ENCODE peak calls at places on chromosome 4, in ten cellular contexts. G is GM23338, L is Peyer's patch, T is dorsolateral prefrontal cortex, A is mesothelial cell of epicardium, V is lung, M is HL-60, B is IMR-90, F is upper lobe of right lung, D is PC-9. E is an unnamed sample.

GRCh38 chr4:17236686-17237085 is 275.2 kb downstream of the QDPR start:
- DNase-seq in G (no peak), L (no peak), T (no peak), A (no peak), V (no peak), M (no peak), B (peak), F (no peak), D (no peak), E (no peak)

GRCh38 chr4:2932561-2932950 is 30.6 kb downstream of the NOP14 start:
- DNase-seq in G (no peak), L (no peak), T (no peak), A (no peak), V (no peak), M (peak), B (no peak), F (peak), D (no peak), E (no peak)

GRCh38 chr4:108345862-108346530 is 177.3 kb upstream of the LEF1 start:
- DNase-seq in G (no peak), L (no peak), T (no peak), A (no peak), V (no peak), M (no peak), B (peak), F (no peak), D (no peak), E (no peak)

GRCh38 chr4:100707786-100708185 is 190.0 kb upstream of the EMCN start:
- DNase-seq in G (no peak), L (no peak), T (no peak), A (no peak), V (no peak), M (no peak), B (no peak), F (no peak), D (no peak), E (no peak)

GRCh38 chr4:112418092-112418491 is 97.9 kb downstream of the NEUROG2 start:
- DNase-seq in G (peak), L (no peak), T (no peak), A (no peak), V (no peak), M (no peak), B (no peak), F (no peak), D (no peak), E (no peak)

GRCh38 chr4:71229477-71230257 is 109.2 kb upstream of the SLC4A4 start:
- DNase-seq in G (peak), L (no peak), T (peak), A (peak), V (no peak), M (no peak), B (peak), F (no peak), D (no peak), E (no peak)

GRCh38 chr4:157572291-157572690 is 351.8 kb downstream of the GRIA2 start:
- DNase-seq in G (no peak), L (no peak), T (no peak), A (no peak), V (no peak), M (no peak), B (no peak), F (no peak), D (no peak), E (no peak)

GRCh38 chr4:29467044-29467717 is 1253.0 kb upstream of the PCDH7 start:
- DNase-seq in G (no peak), L (no peak), T (no peak), A (no peak), V (no peak), M (no peak), B (peak), F (no peak), D (no peak), E (no peak)

GRCh38 chr4:1195109-1195671 is 22.8 kb upstream of the SPON2 start:
- DNase-seq in G (no peak), L (peak), T (no peak), A (peak), V (no peak), M (no peak), B (no peak), F (peak), D (no peak), E (peak)

GRCh38 chr4:30116401-30116800 is 603.8 kb upstream of the PCDH7 start:
- DNase-seq in G (no peak), L (no peak), T (no peak), A (no peak), V (no peak), M (no peak), B (no peak), F (no peak), D (no peak), E (no peak)

GRCh38 chr4:102328045-102328444 is 17.2 kb downstream of the SLC39A8 start:
- DNase-seq in G (no peak), L (no peak), T (no peak), A (no peak), V (no peak), M (no peak), B (no peak), F (no peak), D (no peak), E (no peak)

GRCh38 chr4:34972189-34972588 is 1272.1 kb downstream of the ARAP2 start:
- DNase-seq in G (no peak), L (no peak), T (no peak), A (no peak), V (no peak), M (no peak), B (no peak), F (no peak), D (no peak), E (no peak)

GRCh38 chr4:40307627-40308497 is 27.3 kb upstream of the CHRNA9 start:
- DNase-seq in G (peak), L (peak), T (no peak), A (no peak), V (no peak), M (peak), B (no peak), F (no peak), D (no peak), E (peak)

GRCh38 chr4:173195132-173195531 is 26.5 kb downstream of the GALNT7 start:
- DNase-seq in G (no peak), L (no peak), T (no peak), A (no peak), V (no peak), M (no peak), B (no peak), F (no peak), D (no peak), E (no peak)

GRCh38 chr4:48375651-48376291 is 34.4 kb downstream of the SLAIN2 start:
- DNase-seq in G (no peak), L (no peak), T (no peak), A (no peak), V (no peak), M (no peak), B (peak), F (no peak), D (peak), E (no peak)

GRCh38 chr4:8726344-8726851 is 133.8 kb downstream of the CPZ start:
- DNase-seq in G (no peak), L (peak), T (peak), A (peak), V (no peak), M (no peak), B (no peak), F (peak), D (no peak), E (peak)

DNA sequence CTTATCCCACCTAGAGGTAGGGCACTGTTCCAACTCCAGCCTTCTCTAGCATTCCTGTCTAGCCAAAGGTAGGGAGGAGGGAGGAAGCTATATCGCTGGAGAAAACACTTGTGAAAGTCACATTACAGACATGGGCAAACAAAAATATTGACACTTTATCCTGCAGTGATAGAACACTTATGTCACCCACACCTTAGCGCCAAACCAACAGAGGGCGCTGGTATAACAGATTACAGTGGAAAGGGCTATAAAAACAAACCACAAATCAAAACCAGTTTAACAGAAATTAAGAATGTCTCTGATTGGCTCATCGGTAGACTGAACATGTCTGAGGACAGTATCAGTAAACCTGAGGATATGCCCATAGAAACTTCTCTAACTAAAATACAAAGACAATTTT is 451.3 kb downstream of the TLL1 start:
- DNase-seq in G (peak), L (no peak), T (no peak), A (no peak), V (no peak), M (no peak), B (no peak), F (no peak), D (no peak), E (no peak)
- TF ChIP-seq CTCF in G (peak), L (no peak), T (no peak), A (no peak), V (no peak), M (no peak), B (no peak), F (no peak), D (peak), E (no peak)

GRCh38 chr4:5710065-5710961 is 688 bp upstream of the EVC start:
- DNase-seq in G (peak), L (no peak), T (no peak), A (no peak), V (no peak), M (no peak), B (peak), F (no peak), D (no peak), E (no peak)
- TF ChIP-seq CTCF in G (no peak), L (peak), T (no peak), A (no peak), V (no peak), M (no peak), B (peak), F (peak), D (no peak), E (no peak)

DNA sequence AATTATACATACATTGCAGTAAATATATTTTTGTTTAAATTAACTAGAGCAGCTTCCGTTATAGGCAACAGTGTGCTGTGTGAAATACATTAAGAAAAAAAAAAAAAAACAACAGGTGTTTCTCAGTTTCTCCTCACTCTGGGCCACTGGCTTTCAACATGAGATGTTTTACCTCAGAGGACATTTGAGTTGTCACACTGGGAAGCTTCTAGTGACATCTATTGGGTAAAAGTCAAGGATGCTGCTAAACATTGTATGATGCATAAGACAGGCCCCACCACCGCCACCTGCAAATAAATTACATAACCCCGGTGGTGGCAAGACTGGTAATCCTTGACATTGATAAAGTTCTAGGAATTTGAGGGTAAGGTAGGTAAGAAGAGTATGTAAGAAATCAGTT is 1512.2 kb downstream of the C4orf33 start:
- DNase-seq in G (no peak), L (no peak), T (no peak), A (no peak), V (no peak), M (no peak), B (no peak), F (no peak), D (no peak), E (no peak)
- TF ChIP-seq CTCF in G (peak), L (no peak), T (no peak), A (no peak), V (no peak), M (no peak), B (no peak), F (no peak), D (no peak), E (no peak)

GRCh38 chr4:153465922-153466636 is at the start of gene TMEM131L:
- DNase-seq in G (peak), L (peak), T (peak), A (peak), V (peak), M (peak), B (peak), F (peak), D (no peak), E (peak)
- TF ChIP-seq CTCF in G (peak), L (no peak), T (no peak), A (no peak), V (no peak), M (no peak), B (no peak), F (peak), D (no peak), E (no peak)

GRCh38 chr4:44425614-44426208 is 22.9 kb downstream of the KCTD8 start:
- DNase-seq in G (peak), L (no peak), T (peak), A (no peak), V (no peak), M (no peak), B (peak), F (no peak), D (no peak), E (no peak)
- TF ChIP-seq CTCF in G (peak), L (no peak), T (peak), A (no peak), V (no peak), M (no peak), B (peak), F (no peak), D (peak), E (no peak)

GRCh38 chr4:67909910-67910905 is 26.4 kb upstream of the TMPRSS11D start:
- DNase-seq in G (peak), L (no peak), T (no peak), A (no peak), V (no peak), M (no peak), B (peak), F (no peak), D (no peak), E (no peak)
- TF ChIP-seq CTCF in G (no peak), L (peak), T (peak), A (peak), V (peak), M (peak), B (peak), F (peak), D (peak), E (peak)